ENCODE peak calls at places on chromosomes 5 and 9, in five cellular contexts. D is neuronal stem cell, S is mesenchymal stem cell, P is H9, N is IMR-90. V is an unnamed sample.

GRCh38 chr9:100432736-100433135 is 5.8 kb downstream of the MSANTD3 start:
- DNase-seq in D (no peak), S (no peak), P (no peak), N (no peak), V (no peak)

GRCh38 chr5:172162348-172162747 is 25.7 kb downstream of the STK10 start:
- DNase-seq in D (no peak), S (peak), P (no peak), N (peak), V (peak)

GRCh38 chr5:146291421-146292074 is 47.1 kb upstream of the POU4F3 start:
- DNase-seq in D (peak), S (peak), P (no peak), N (peak), V (peak)

GRCh38 chr5:23105021-23105420 is 251.9 kb upstream of the CDH12 start:
- DNase-seq in D (no peak), S (no peak), P (no peak), N (no peak), V (no peak)

GRCh38 chr9:135715056-135715595 is 13.1 kb downstream of the KCNT1 start:
- DNase-seq in D (no peak), S (no peak), P (no peak), N (no peak), V (no peak)

GRCh38 chr5:159819671-159820411 is 96.4 kb upstream of the ADRA1B start:
- DNase-seq in D (no peak), S (peak), P (no peak), N (no peak), V (peak)

GRCh38 chr5:100479079-100479688 is 56.0 kb upstream of the FAM174A start:
- DNase-seq in D (peak), S (peak), P (peak), N (peak), V (peak)

GRCh38 chr9:97575673-97576048 is 57.5 kb downstream of the TSTD2 start:
- DNase-seq in D (no peak), S (no peak), P (no peak), N (no peak), V (no peak)

GRCh38 chr5:123116063-123116462 is 27.0 kb downstream of the PRDM6 start:
- DNase-seq in D (no peak), S (no peak), P (no peak), N (peak), V (no peak)

GRCh38 chr9:75088646-75089368 is 493 bp downstream of the OSTF1 start:
- DNase-seq in D (no peak), S (peak), P (peak), N (peak), V (peak)

GRCh38 chr5:123223906-123224305 is 134.9 kb downstream of the PRDM6 start:
- DNase-seq in D (no peak), S (no peak), P (no peak), N (peak), V (no peak)

GRCh38 chr5:91383027-91383955 is at the start of gene ARRDC3:
- DNase-seq in D (peak), S (peak), P (peak), N (peak), V (peak)
- H3K14ac ChIP-seq in D (no peak), S (peak), P (peak), N (peak), V (peak)

GRCh38 chr5:36459191-36460135 is 146.9 kb upstream of the SLC1A3 start:
- DNase-seq in D (no peak), S (no peak), P (peak), N (no peak), V (peak)

GRCh38 chr5:36462295-36463021 is 143.9 kb upstream of the SLC1A3 start:
- DNase-seq in D (no peak), S (no peak), P (no peak), N (no peak), V (no peak)

GRCh38 chr5:36457511-36458260 is 148.7 kb upstream of the SLC1A3 start:
- DNase-seq in D (no peak), S (no peak), P (no peak), N (no peak), V (no peak)

GRCh38 chr5:36458746-36459145 is 147.7 kb upstream of the SLC1A3 start:
- DNase-seq in D (no peak), S (no peak), P (no peak), N (no peak), V (no peak)
- H3K4me2 ChIP-seq in D (no peak), S (no peak), P (no peak), N (no peak), V (no peak)

GRCh38 chr5:816176-816575 is 31.6 kb upstream of the ZDHHC11B start:
- DNase-seq in D (no peak), S (no peak), P (no peak), N (no peak), V (no peak)
- H3K14ac ChIP-seq in D (no peak), S (no peak), P (no peak), N (no peak), V (no peak)

GRCh38 chr5:143186623-143187022 is 216.9 kb downstream of the NR3C1 start:
- DNase-seq in D (no peak), S (no peak), P (no peak), N (no peak), V (no peak)
- H3K4me2 ChIP-seq in D (no peak), S (no peak), P (no peak), N (no peak), V (no peak)